ENCODE peak calls at places on chromosome 10, in five cellular contexts. Y is GM12878, R is HepG2, J is HCT116, S is H1. E is an unnamed sample.

GRCh38 chr10:112687647-112688046 is 240.6 kb downstream of the VTI1A start:
- DNase-seq in Y (no peak), J (no peak), S (no peak), R (no peak), E (no peak)

GRCh38 chr10:85594239-85594638 is 772.4 kb downstream of the GRID1 start:
- DNase-seq in R (no peak), S (no peak), Y (no peak), J (no peak), E (no peak)

GRCh38 chr10:126459032-126459831 is 71.0 kb upstream of the ADAM12 start:
- DNase-seq in R (no peak), J (no peak), S (peak), Y (no peak), E (no peak)

GRCh38 chr10:2244476-2244875 is 507.2 kb upstream of the ADARB2 start:
- DNase-seq in S (no peak), J (no peak), R (no peak), Y (no peak), E (no peak)

GRCh38 chr10:87771871-87772500 is 46.0 kb downstream of the ATAD1 start:
- DNase-seq in S (no peak), R (peak), J (no peak), Y (no peak), E (no peak)

GRCh38 chr10:87861566-87861952 is 1.8 kb downstream of the KLLN start:
- DNase-seq in J (no peak), R (peak), S (no peak), Y (peak), E (no peak)

GRCh38 chr10:70493660-70494234 is 15.2 kb downstream of the PALD1 start:
- DNase-seq in S (peak), Y (peak), J (no peak), R (no peak), E (peak)

GRCh38 chr10:12795318-12795717 is 206.2 kb downstream of the CCDC3 start:
- DNase-seq in J (no peak), Y (no peak), S (no peak), R (no peak), E (no peak)

GRCh38 chr10:17475661-17476060 is 21.3 kb upstream of the ST8SIA6 start:
- DNase-seq in R (no peak), S (no peak), J (no peak), Y (no peak), E (no peak)

GRCh38 chr10:83075395-83076072 is 1063.8 kb upstream of the GHITM start:
- DNase-seq in J (no peak), R (no peak), Y (no peak), S (no peak), E (no peak)

GRCh38 chr10:95656291-95657164 is at the start of gene ALDH18A1:
- DNase-seq in Y (peak), J (peak), R (peak), S (peak), E (peak)

GRCh38 chr10:123724747-123725146 is 58.6 kb downstream of the GPR26 start:
- DNase-seq in Y (no peak), J (no peak), R (no peak), S (no peak), E (no peak)

GRCh38 chr10:29595636-29596225 is 39.0 kb downstream of the SVIL start:
- DNase-seq in R (no peak), J (no peak), S (no peak), Y (no peak), E (no peak)

GRCh38 chr10:63707254-63707910 is 186.2 kb downstream of the REEP3 start:
- DNase-seq in Y (peak), S (no peak), R (peak), J (peak), E (no peak)

GRCh38 chr10:598415-599170 is 90.9 kb downstream of the DIP2C start:
- DNase-seq in S (no peak), J (no peak), Y (no peak), R (no peak), E (peak)

GRCh38 chr10:48744587-48744986 is 59.9 kb downstream of the WDFY4 start:
- DNase-seq in Y (peak), S (no peak), R (no peak), J (no peak), E (no peak)

GRCh38 chr10:77004917-77005564 is 632.6 kb downstream of the KCNMA1 start:
- DNase-seq in R (peak), Y (no peak), J (peak), S (peak), E (peak)

GRCh38 chr10:74072503-74072902 is 74.6 kb downstream of the VCL start:
- DNase-seq in J (peak), Y (no peak), S (no peak), R (no peak), E (no peak)

GRCh38 chr10:43041422-43042342 is 35.2 kb upstream of the RET start:
- DNase-seq in Y (no peak), S (peak), J (no peak), R (no peak), E (no peak)
- TF ChIP-seq ZNF274 in Y (no peak), S (no peak), J (no peak), R (no peak), E (no peak)

GRCh38 chr10:110002801-110003523 is 4.8 kb upstream of the ADD3 start:
- DNase-seq in Y (no peak), R (no peak), S (no peak), J (no peak), E (no peak)
- TF ChIP-seq ZNF274 in Y (no peak), R (no peak), S (no peak), J (no peak), E (no peak)

GRCh38 chr10:30974773-30975386 is 56.8 kb downstream of the ZNF438 start:
- DNase-seq in R (no peak), Y (no peak), J (no peak), S (no peak), E (no peak)
- TF ChIP-seq ZNF274 in R (no peak), Y (no peak), J (no peak), S (no peak), E (no peak)

GRCh38 chr10:31353574-31353973 is 34.6 kb downstream of the ZEB1 start:
- DNase-seq in R (peak), S (no peak), Y (peak), J (peak), E (no peak)
- TF ChIP-seq ZNF274 in R (no peak), S (no peak), Y (no peak), J (no peak), E (no peak)

DNA sequence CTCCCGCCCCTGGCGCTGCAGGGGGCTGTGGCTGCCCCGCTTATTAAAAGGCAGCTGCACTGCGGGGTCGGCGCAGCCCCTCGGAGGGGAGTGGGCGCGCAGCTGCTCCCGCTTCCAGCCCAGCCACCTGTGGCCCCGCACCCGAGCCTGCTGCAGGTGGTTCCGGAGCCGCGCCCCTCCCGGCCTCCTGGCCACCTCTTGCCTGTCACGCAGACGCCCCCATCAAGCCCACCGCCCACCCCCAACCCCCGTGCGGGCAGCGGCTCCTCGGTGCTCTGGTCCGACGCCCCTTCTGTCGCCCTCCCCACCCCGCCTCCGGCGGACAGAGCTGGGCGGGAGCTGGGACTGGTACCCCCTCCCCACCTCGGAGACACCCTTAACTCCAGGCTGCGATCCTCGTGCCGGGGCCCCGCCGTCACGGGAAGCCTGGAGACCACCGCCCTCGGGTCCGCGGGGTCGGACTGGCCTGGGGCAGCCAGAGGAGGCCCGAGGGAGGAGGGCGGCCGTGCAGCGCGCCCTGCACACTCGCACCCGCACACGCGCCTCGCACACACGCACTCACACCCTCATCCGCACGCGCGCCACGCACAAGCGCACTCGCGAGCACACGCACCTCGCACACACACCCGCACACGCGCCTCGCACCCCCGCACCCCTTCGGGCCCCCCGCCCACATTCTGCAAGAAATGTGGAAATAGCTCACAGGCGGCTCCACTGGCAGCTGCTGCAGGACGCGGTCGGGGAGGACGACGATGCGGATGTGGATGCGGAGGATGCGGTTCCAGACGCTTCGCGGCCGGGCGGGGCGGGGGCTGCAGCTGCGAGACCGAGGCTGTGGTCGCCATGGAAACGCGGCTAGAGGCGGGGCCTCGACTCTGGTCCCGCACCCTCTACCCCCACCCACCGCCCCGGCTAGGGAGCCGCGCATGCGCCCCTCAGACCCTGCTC is at the start of gene CALY:
- DNase-seq in S (peak), J (no peak), Y (no peak), R (no peak), E (no peak)
- TF ChIP-seq ZNF274 in S (no peak), J (no peak), Y (no peak), R (no peak), E (no peak)